ENCODE peak calls at places on chromosomes 4 and X, in five cellular contexts. One of them, this sample, is unnamed.

GRCh38 chrX:47030339-47030738 is 47.9 kb upstream of the RGN start:
- DNase-seq in stimulated activated CD8-positive, alpha-beta memory T cell treated with anti-CD3 and anti-CD28 coated beads, Interleukin-7, amount 100 ng/mL, for 4 hours: no peak
- DNase-seq in NCI-H2081: peak; percentile 57
- DNase-seq in activated naive CD8-positive, alpha-beta T cell treated with anti-CD3 and anti-CD28 coated beads for 36 hours: no peak
- DNase-seq in BE2C: peak; percentile 17
- DNase-seq in this sample: no peak

GRCh38 chr4:123088521-123088920 is 166.1 kb upstream of the NUDT6 start:
- DNase-seq in activated naive CD8-positive, alpha-beta T cell treated with anti-CD3 and anti-CD28 coated beads for 36 hours: no peak
- DNase-seq in BE2C: no peak
- DNase-seq in stimulated activated CD8-positive, alpha-beta memory T cell treated with anti-CD3 and anti-CD28 coated beads, Interleukin-7, amount 100 ng/mL, for 4 hours: no peak
- DNase-seq in NCI-H2081: no peak
- DNase-seq in this sample: no peak

GRCh38 chrX:54208531-54208930 is 25.5 kb upstream of the FAM120C start:
- DNase-seq in NCI-H2081: no peak
- DNase-seq in stimulated activated CD8-positive, alpha-beta memory T cell treated with anti-CD3 and anti-CD28 coated beads, Interleukin-7, amount 100 ng/mL, for 4 hours: no peak
- DNase-seq in activated naive CD8-positive, alpha-beta T cell treated with anti-CD3 and anti-CD28 coated beads for 36 hours: no peak
- DNase-seq in BE2C: no peak
- DNase-seq in this sample: no peak

GRCh38 chr4:23873717-23874535 is 15.9 kb downstream of the PPARGC1A start:
- DNase-seq in NCI-H2081: no peak
- DNase-seq in BE2C: no peak
- DNase-seq in stimulated activated CD8-positive, alpha-beta memory T cell treated with anti-CD3 and anti-CD28 coated beads, Interleukin-7, amount 100 ng/mL, for 4 hours: no peak
- DNase-seq in activated naive CD8-positive, alpha-beta T cell treated with anti-CD3 and anti-CD28 coated beads for 36 hours: no peak
- DNase-seq in this sample: no peak

GRCh38 chrX:72026341-72027023 is 105.2 kb downstream of the RTL5 start:
- DNase-seq in activated naive CD8-positive, alpha-beta T cell treated with anti-CD3 and anti-CD28 coated beads for 36 hours: no peak
- DNase-seq in BE2C: no peak
- DNase-seq in stimulated activated CD8-positive, alpha-beta memory T cell treated with anti-CD3 and anti-CD28 coated beads, Interleukin-7, amount 100 ng/mL, for 4 hours: no peak
- DNase-seq in NCI-H2081: no peak
- DNase-seq in this sample: no peak

GRCh38 chrX:108332281-108332680 is 105.9 kb downstream of the COL4A6 start:
- DNase-seq in activated naive CD8-positive, alpha-beta T cell treated with anti-CD3 and anti-CD28 coated beads for 36 hours: no peak
- DNase-seq in NCI-H2081: no peak
- DNase-seq in BE2C: no peak
- DNase-seq in stimulated activated CD8-positive, alpha-beta memory T cell treated with anti-CD3 and anti-CD28 coated beads, Interleukin-7, amount 100 ng/mL, for 4 hours: no peak
- DNase-seq in this sample: no peak

GRCh38 chr4:139015948-139016451 is 419 bp downstream of the NOCT start:
- DNase-seq in activated naive CD8-positive, alpha-beta T cell treated with anti-CD3 and anti-CD28 coated beads for 36 hours: no peak
- DNase-seq in stimulated activated CD8-positive, alpha-beta memory T cell treated with anti-CD3 and anti-CD28 coated beads, Interleukin-7, amount 100 ng/mL, for 4 hours: peak; percentile 44
- DNase-seq in NCI-H2081: peak; percentile 50
- DNase-seq in BE2C: peak; percentile 48
- DNase-seq in this sample: no peak

GRCh38 chr4:26197018-26197779 is 123.6 kb upstream of the RBPJ start:
- DNase-seq in BE2C: no peak
- DNase-seq in stimulated activated CD8-positive, alpha-beta memory T cell treated with anti-CD3 and anti-CD28 coated beads, Interleukin-7, amount 100 ng/mL, for 4 hours: peak; percentile 57
- DNase-seq in NCI-H2081: no peak
- DNase-seq in activated naive CD8-positive, alpha-beta T cell treated with anti-CD3 and anti-CD28 coated beads for 36 hours: peak; percentile 76
- DNase-seq in this sample: peak; percentile 46

GRCh38 chr4:3311095-3311372 is 18.2 kb downstream of the RGS12 start:
- DNase-seq in activated naive CD8-positive, alpha-beta T cell treated with anti-CD3 and anti-CD28 coated beads for 36 hours: no peak
- DNase-seq in NCI-H2081: no peak
- DNase-seq in BE2C: peak; percentile 2
- DNase-seq in stimulated activated CD8-positive, alpha-beta memory T cell treated with anti-CD3 and anti-CD28 coated beads, Interleukin-7, amount 100 ng/mL, for 4 hours: no peak
- DNase-seq in this sample: no peak

GRCh38 chr4:187618701-187619278 is 376.8 kb upstream of the ZFP42 start:
- DNase-seq in NCI-H2081: peak; percentile 39
- DNase-seq in activated naive CD8-positive, alpha-beta T cell treated with anti-CD3 and anti-CD28 coated beads for 36 hours: no peak
- DNase-seq in stimulated activated CD8-positive, alpha-beta memory T cell treated with anti-CD3 and anti-CD28 coated beads, Interleukin-7, amount 100 ng/mL, for 4 hours: no peak
- DNase-seq in BE2C: no peak
- DNase-seq in this sample: no peak

GRCh38 chr4:7381221-7381889 is 53.4 kb downstream of the PSAPL1 start:
- DNase-seq in NCI-H2081: no peak
- DNase-seq in activated naive CD8-positive, alpha-beta T cell treated with anti-CD3 and anti-CD28 coated beads for 36 hours: no peak
- DNase-seq in stimulated activated CD8-positive, alpha-beta memory T cell treated with anti-CD3 and anti-CD28 coated beads, Interleukin-7, amount 100 ng/mL, for 4 hours: no peak
- DNase-seq in BE2C: no peak
- DNase-seq in this sample: no peak

GRCh38 chr4:25993564-25994185 is 79.7 kb downstream of the SMIM20 start:
- DNase-seq in activated naive CD8-positive, alpha-beta T cell treated with anti-CD3 and anti-CD28 coated beads for 36 hours: peak; percentile 30
- DNase-seq in BE2C: peak; percentile 32
- DNase-seq in NCI-H2081: no peak
- DNase-seq in stimulated activated CD8-positive, alpha-beta memory T cell treated with anti-CD3 and anti-CD28 coated beads, Interleukin-7, amount 100 ng/mL, for 4 hours: no peak
- DNase-seq in this sample: peak; percentile 30

GRCh38 chr4:126957555-126958440 is 675.0 kb upstream of the INTU start:
- DNase-seq in NCI-H2081: no peak
- DNase-seq in activated naive CD8-positive, alpha-beta T cell treated with anti-CD3 and anti-CD28 coated beads for 36 hours: no peak
- DNase-seq in stimulated activated CD8-positive, alpha-beta memory T cell treated with anti-CD3 and anti-CD28 coated beads, Interleukin-7, amount 100 ng/mL, for 4 hours: no peak
- DNase-seq in BE2C: no peak
- DNase-seq in this sample: no peak

GRCh38 chr4:133524369-133524768 is 375.3 kb downstream of the PCDH10 start:
- DNase-seq in activated naive CD8-positive, alpha-beta T cell treated with anti-CD3 and anti-CD28 coated beads for 36 hours: no peak
- DNase-seq in stimulated activated CD8-positive, alpha-beta memory T cell treated with anti-CD3 and anti-CD28 coated beads, Interleukin-7, amount 100 ng/mL, for 4 hours: no peak
- DNase-seq in BE2C: no peak
- DNase-seq in NCI-H2081: no peak
- DNase-seq in this sample: no peak

This sample was measured in GM12892.